ENCODE peak calls at places on chromosomes 1 and 21, in five cellular contexts. S is suprapubic skin, W is A549, C is upper lobe of left lung, J is K562. F is an unnamed sample.
A peak's percentile ranks its signal among the peaks of the same experiment; 100 is the strongest.

GRCh38 chr1:48858200-48858599 is 81.5 kb upstream of the BEND5 start:
- DNase-seq in S (no peak), W (no peak), C (no peak), J (no peak), F (no peak)

GRCh38 chr1:247118946-247119446 is 14.8 kb upstream of the ZNF669 start:
- DNase-seq in S (no peak), W (peak; percentile 10), C (no peak), J (peak; percentile 52), F (no peak)

GRCh38 chr1:158101944-158102343 is 78.8 kb upstream of the CD1D start:
- DNase-seq in S (no peak), W (no peak), C (no peak), J (no peak), F (no peak)

GRCh38 chr1:149942207-149942606 is 5.5 kb upstream of the MTMR11 start:
- DNase-seq in S (no peak), W (peak; percentile 49), C (no peak), J (peak; percentile 66), F (no peak)

GRCh38 chr1:220680085-220680687 is 10.0 kb upstream of the C1orf115 start:
- DNase-seq in S (no peak), W (peak; percentile 62), C (no peak), J (peak; percentile 46), F (no peak)

GRCh38 chr1:148318123-148318899 is 164.8 kb downstream of the PPIAL4G start:
- DNase-seq in S (no peak), W (no peak), C (peak; percentile 83), J (no peak), F (no peak)

GRCh38 chr1:7491818-7492173 is 279.3 kb upstream of the VAMP3 start:
- DNase-seq in S (no peak), W (no peak), C (no peak), J (no peak), F (no peak)

GRCh38 chr1:119988316-119989067 is 81.0 kb downstream of the NOTCH2 start:
- DNase-seq in S (no peak), W (no peak), C (no peak), J (no peak), F (no peak)

GRCh38 chr21:35216966-35217365 is 167.9 kb upstream of the RUNX1 start:
- DNase-seq in S (no peak), W (no peak), C (no peak), J (no peak), F (no peak)

GRCh38 chr1:67261646-67262045 is 46.0 kb upstream of the IL12RB2 start:
- DNase-seq in S (no peak), W (no peak), C (no peak), J (no peak), F (no peak)

GRCh38 chr1:52288286-52288685 is 77.7 kb downstream of the CC2D1B start:
- DNase-seq in S (no peak), W (no peak), C (no peak), J (no peak), F (no peak)

GRCh38 chr1:171433451-171433850 is 51.9 kb upstream of the PRRC2C start:
- DNase-seq in S (no peak), W (peak; percentile 23), C (no peak), J (no peak), F (no peak)

GRCh38 chr1:213984387-213985180 is 3.2 kb upstream of the PROX1 start:
- DNase-seq in S (no peak), W (no peak), C (no peak), J (no peak), F (no peak)

GRCh38 chr1:40868051-40868723 is 6.0 kb upstream of the CITED4 start:
- DNase-seq in S (no peak), W (peak; percentile 52), C (no peak), J (no peak), F (no peak)

GRCh38 chr1:64112281-64112680 is 91.1 kb upstream of the UBE2U start:
- DNase-seq in S (no peak), W (no peak), C (no peak), J (no peak), F (no peak)

GRCh38 chr1:225565845-225566244 is 87.1 kb downstream of the ENAH start:
- DNase-seq in S (no peak), W (no peak), C (no peak), J (no peak), F (no peak)

GRCh38 chr1:154329152-154329521 is 3.8 kb downstream of the ATP8B2 start:
- DNase-seq in S (no peak), W (no peak), C (no peak), J (no peak), F (no peak)

GRCh38 chr21:46454634-46455390 is 3.9 kb upstream of the DIP2A start:
- DNase-seq in S (no peak), W (no peak), C (no peak), J (no peak), F (no peak)

GRCh38 chr1:25912076-25912831 is 6.0 kb upstream of the STMN1 start:
- DNase-seq in S (no peak), W (no peak), C (no peak), J (no peak), F (no peak)

GRCh38 chr1:200372095-200372884 is 37.5 kb downstream of the ZNF281 start:
- DNase-seq in S (no peak), W (peak; percentile 85), C (no peak), J (no peak), F (no peak)

GRCh38 chr1:150165622-150166612 is 16.2 kb downstream of the PLEKHO1 start:
- DNase-seq in S (no peak), W (peak; percentile 62), C (no peak), J (peak; percentile 73), F (peak; percentile 65)

GRCh38 chr1:54421101-54421504 is 14.9 kb upstream of the SSBP3 start:
- DNase-seq in S (no peak), W (no peak), C (no peak), J (no peak), F (no peak)

GRCh38 chr1:154608522-154609294 is 722 bp upstream of the ADAR start:
- DNase-seq in S (no peak), W (peak; percentile 22), C (peak; percentile 80), J (peak; percentile 66), F (peak; percentile 44)

GRCh38 chr1:182229907-182230522 is 161.6 kb downstream of the GLUL start:
- DNase-seq in S (no peak), W (no peak), C (no peak), J (no peak), F (no peak)

GRCh38 chr1:209839875-209840491 is 12.2 kb downstream of the UTP25 start:
- DNase-seq in S (no peak), W (peak; percentile 87), C (no peak), J (no peak), F (no peak)

GRCh38 chr1:159749630-159750029 is 31.1 kb upstream of the DUSP23 start:
- DNase-seq in S (no peak), W (no peak), C (no peak), J (no peak), F (no peak)
- TF ChIP-seq CTCF in S (no peak), W (no peak), C (no peak), J (no peak), F (no peak)

GRCh38 chr1:80217377-80217986 is 1211.0 kb upstream of the ADGRL4 start:
- DNase-seq in S (no peak), W (peak; percentile 11), C (no peak), J (no peak), F (no peak)

GRCh38 chr1:80218112-80218511 is 1211.6 kb upstream of the ADGRL4 start:
- DNase-seq in S (no peak), W (no peak), C (no peak), J (peak; percentile 5), F (no peak)

DNA sequence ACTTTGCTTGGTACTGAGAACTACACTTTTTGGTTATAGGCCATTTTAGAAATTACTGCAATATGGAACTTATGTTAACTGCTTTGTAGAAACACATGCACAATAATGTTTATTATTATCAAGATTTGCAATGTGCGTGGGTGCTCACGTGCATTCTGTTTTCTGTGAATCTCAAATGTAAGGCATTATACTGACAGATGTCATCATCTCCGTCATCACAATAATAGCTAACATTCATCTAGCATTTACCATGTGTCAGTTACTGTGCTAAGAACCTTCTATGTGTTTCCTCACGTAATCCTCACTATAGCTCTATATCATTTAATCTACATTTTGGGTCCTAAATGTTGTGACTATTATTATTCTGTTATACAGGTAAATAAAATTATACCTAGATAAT is 1214.8 kb upstream of the ADGRL4 start:
- DNase-seq in S (no peak), W (no peak), C (no peak), J (no peak), F (no peak)
- TF ChIP-seq EP300 in S (no peak), W (no peak), C (no peak), J (no peak), F (no peak)

GRCh38 chr1:228341450-228341813 is 65.2 kb downstream of the TRIM11 start:
- DNase-seq in S (peak; percentile 65), W (no peak), C (peak; percentile 66), J (no peak), F (peak; percentile 6)

GRCh38 chr1:228341814-228342626 is 64.6 kb downstream of the TRIM11 start:
- DNase-seq in S (peak; percentile 71), W (no peak), C (peak; percentile 54), J (no peak), F (peak; percentile 29)

GRCh38 chr1:228339766-228340685 is 66.6 kb downstream of the TRIM11 start:
- DNase-seq in S (no peak), W (no peak), C (peak; percentile 66), J (no peak), F (no peak)

GRCh38 chr1:228339059-228339704 is 67.5 kb downstream of the TRIM11 start:
- DNase-seq in S (no peak), W (no peak), C (no peak), J (no peak), F (peak; percentile 7)

DNA sequence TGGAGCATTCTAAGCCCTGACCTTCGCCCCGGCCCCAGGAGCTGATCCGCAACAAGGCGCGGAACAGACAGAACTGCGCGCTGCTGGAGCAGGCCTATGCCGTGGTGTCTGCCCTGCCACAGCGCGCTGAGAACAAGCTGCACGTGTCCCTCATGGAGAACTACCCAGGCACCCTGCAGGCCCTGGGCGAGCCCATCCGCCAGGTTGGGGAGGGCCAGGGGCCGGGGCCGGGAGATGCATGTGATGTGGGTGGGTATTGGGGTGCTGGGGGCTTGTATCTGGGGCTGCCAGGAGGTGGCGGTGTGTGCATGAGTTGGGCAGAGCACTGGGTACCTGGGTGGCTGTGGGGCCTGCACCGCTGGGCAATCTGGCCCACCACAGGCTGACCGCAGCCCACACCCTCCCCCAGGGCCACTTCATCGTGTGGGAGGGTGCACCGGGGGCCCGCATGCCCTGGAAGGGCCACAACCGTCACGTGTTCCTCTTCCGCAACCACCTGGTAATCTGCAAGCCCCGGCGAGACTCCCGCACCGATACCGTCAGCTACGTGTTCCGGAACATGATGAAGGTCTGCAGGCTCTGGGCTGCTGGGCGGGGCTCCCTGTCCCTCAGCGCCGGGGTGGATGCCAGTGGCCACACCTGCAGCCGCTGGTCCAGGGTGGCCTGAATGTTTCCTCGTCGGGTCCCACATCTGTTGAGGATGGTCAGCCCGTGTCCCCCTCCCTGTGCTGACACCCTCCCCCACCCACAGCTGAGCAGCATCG is 65.8 kb downstream of the TRIM11 start:
- DNase-seq in S (peak; percentile 79), W (no peak), C (peak; percentile 68), J (peak; percentile 87), F (peak; percentile 25)
- TF ChIP-seq CTCF in S (no peak), W (peak; percentile 16), C (no peak), J (peak; percentile 79), F (no peak)

GRCh38 chr1:21925334-21925940 is 11.7 kb downstream of the HSPG2 start:
- DNase-seq in S (no peak), W (no peak), C (no peak), J (no peak), F (no peak)

GRCh38 chr1:21929951-21930615 is 7.0 kb downstream of the HSPG2 start:
- DNase-seq in S (no peak), W (no peak), C (no peak), J (no peak), F (no peak)

GRCh38 chr1:21926814-21927530 is 10.1 kb downstream of the HSPG2 start:
- DNase-seq in S (no peak), W (no peak), C (peak; percentile 80), J (peak; percentile 18), F (peak; percentile 80)

GRCh38 chr1:21926065-21926464 is 11.0 kb downstream of the HSPG2 start:
- DNase-seq in S (no peak), W (no peak), C (no peak), J (no peak), F (no peak)

GRCh38 chr1:21927531-21928237 is 9.4 kb downstream of the HSPG2 start:
- DNase-seq in S (no peak), W (no peak), C (no peak), J (peak; percentile 25), F (peak; percentile 65)
- TF ChIP-seq EP300 in S (no peak), W (no peak), C (no peak), J (no peak), F (no peak)

F was measured in ovary.